ENCODE peak calls at places on chromosomes 4 and X, in eight cellular contexts. One of them, this sample, is unnamed.
A peak's percentile ranks its signal among the peaks of the same experiment; 100 is the strongest.

GRCh38 chrX:100863326-100863854 is 10.8 kb downstream of the NOX1 start:
- DNase-seq in ascending aorta: no peak
- DNase-seq in body of pancreas: no peak
- DNase-seq in AG09309: no peak
- DNase-seq in fibroblast of mammary gland: no peak
- DNase-seq in spleen: no peak
- DNase-seq in thyroid gland: no peak
- DNase-seq in epithelial cell of proximal tubule: no peak
- DNase-seq in this sample: no peak

GRCh38 chr4:7867701-7868429 is 71.8 kb downstream of the AFAP1 start:
- DNase-seq in thyroid gland: no peak
- DNase-seq in ascending aorta: no peak
- DNase-seq in body of pancreas: no peak
- DNase-seq in epithelial cell of proximal tubule: no peak
- DNase-seq in AG09309: no peak
- DNase-seq in spleen: no peak
- DNase-seq in fibroblast of mammary gland: peak; percentile 59
- DNase-seq in this sample: no peak

GRCh38 chr4:89482248-89482647 is 174.6 kb upstream of the GPRIN3 start:
- DNase-seq in thyroid gland: no peak
- DNase-seq in body of pancreas: no peak
- DNase-seq in epithelial cell of proximal tubule: no peak
- DNase-seq in ascending aorta: no peak
- DNase-seq in fibroblast of mammary gland: peak; percentile 65
- DNase-seq in AG09309: no peak
- DNase-seq in spleen: no peak
- DNase-seq in this sample: no peak

GRCh38 chr4:15469402-15470148 is at the start of gene CC2D2A:
- DNase-seq in body of pancreas: peak; percentile 25
- DNase-seq in thyroid gland: no peak
- DNase-seq in epithelial cell of proximal tubule: no peak
- DNase-seq in fibroblast of mammary gland: peak; percentile 66
- DNase-seq in spleen: no peak
- DNase-seq in AG09309: no peak
- DNase-seq in ascending aorta: no peak
- DNase-seq in this sample: no peak

GRCh38 chr4:171846232-171846631 is 33.0 kb downstream of the GALNTL6 start:
- DNase-seq in body of pancreas: peak; percentile 24
- DNase-seq in AG09309: no peak
- DNase-seq in thyroid gland: no peak
- DNase-seq in fibroblast of mammary gland: peak; percentile 40
- DNase-seq in spleen: no peak
- DNase-seq in epithelial cell of proximal tubule: no peak
- DNase-seq in ascending aorta: no peak
- DNase-seq in this sample: no peak

GRCh38 chr4:168615294-168615693 is 118.4 kb downstream of the PALLD start:
- DNase-seq in fibroblast of mammary gland: peak; percentile 85
- DNase-seq in AG09309: peak; percentile 83
- DNase-seq in epithelial cell of proximal tubule: no peak
- DNase-seq in thyroid gland: no peak
- DNase-seq in body of pancreas: no peak
- DNase-seq in ascending aorta: no peak
- DNase-seq in spleen: no peak
- DNase-seq in this sample: no peak

GRCh38 chr4:129481107-129481506 is 385.2 kb downstream of the C4orf33 start:
- DNase-seq in thyroid gland: no peak
- DNase-seq in AG09309: no peak
- DNase-seq in ascending aorta: no peak
- DNase-seq in body of pancreas: no peak
- DNase-seq in spleen: no peak
- DNase-seq in epithelial cell of proximal tubule: no peak
- DNase-seq in fibroblast of mammary gland: no peak
- DNase-seq in this sample: no peak

GRCh38 chrX:23900220-23900797 is 7.4 kb downstream of the APOO start:
- DNase-seq in body of pancreas: no peak
- DNase-seq in epithelial cell of proximal tubule: no peak
- DNase-seq in fibroblast of mammary gland: peak; percentile 58
- DNase-seq in spleen: no peak
- DNase-seq in AG09309: no peak
- DNase-seq in thyroid gland: no peak
- DNase-seq in ascending aorta: no peak
- DNase-seq in this sample: no peak

GRCh38 chr4:103099691-103100392 is at the start of gene BDH2:
- DNase-seq in thyroid gland: peak; percentile 47
- DNase-seq in ascending aorta: no peak
- DNase-seq in epithelial cell of proximal tubule: peak; percentile 93
- DNase-seq in spleen: no peak
- DNase-seq in body of pancreas: peak; percentile 68
- DNase-seq in fibroblast of mammary gland: peak; percentile 98
- DNase-seq in AG09309: peak; percentile 93
- DNase-seq in this sample: no peak

GRCh38 chr4:37648084-37648817 is 37.9 kb downstream of the RELL1 start:
- DNase-seq in body of pancreas: peak; percentile 86
- DNase-seq in spleen: no peak
- DNase-seq in ascending aorta: no peak
- DNase-seq in AG09309: peak; percentile 72
- DNase-seq in fibroblast of mammary gland: peak; percentile 97
- DNase-seq in thyroid gland: peak; percentile 78
- DNase-seq in epithelial cell of proximal tubule: peak; percentile 91
- DNase-seq in this sample: no peak

GRCh38 chr4:71009796-71010588 is 16.5 kb downstream of the DCK start:
- DNase-seq in ascending aorta: no peak
- DNase-seq in epithelial cell of proximal tubule: no peak
- DNase-seq in thyroid gland: no peak
- DNase-seq in AG09309: no peak
- DNase-seq in body of pancreas: no peak
- DNase-seq in spleen: no peak
- DNase-seq in fibroblast of mammary gland: peak; percentile 74
- DNase-seq in this sample: no peak

GRCh38 chr4:107825072-107825789 is 499 bp downstream of the SGMS2 start:
- DNase-seq in spleen: no peak
- DNase-seq in AG09309: no peak
- DNase-seq in ascending aorta: no peak
- DNase-seq in body of pancreas: peak; percentile 78
- DNase-seq in fibroblast of mammary gland: peak; percentile 56
- DNase-seq in thyroid gland: peak; percentile 87
- DNase-seq in epithelial cell of proximal tubule: no peak
- DNase-seq in this sample: no peak

GRCh38 chr4:1305261-1305711 is 15.6 kb downstream of the MAEA start:
- DNase-seq in fibroblast of mammary gland: no peak
- DNase-seq in ascending aorta: no peak
- DNase-seq in AG09309: no peak
- DNase-seq in epithelial cell of proximal tubule: no peak
- DNase-seq in body of pancreas: no peak
- DNase-seq in thyroid gland: peak; percentile 15
- DNase-seq in spleen: peak; percentile 74
- DNase-seq in this sample: no peak

GRCh38 chrX:45202171-45202570 is 1.5 kb upstream of the DIPK2B start:
- DNase-seq in spleen: no peak
- DNase-seq in fibroblast of mammary gland: no peak
- DNase-seq in ascending aorta: no peak
- DNase-seq in AG09309: no peak
- DNase-seq in epithelial cell of proximal tubule: no peak
- DNase-seq in thyroid gland: no peak
- DNase-seq in body of pancreas: no peak
- DNase-seq in this sample: no peak

GRCh38 chr4:70183168-70183939 is 12.2 kb upstream of the ODAM start:
- DNase-seq in spleen: no peak
- DNase-seq in ascending aorta: no peak
- DNase-seq in body of pancreas: peak; percentile 20
- DNase-seq in fibroblast of mammary gland: peak; percentile 65
- DNase-seq in AG09309: no peak
- DNase-seq in epithelial cell of proximal tubule: no peak
- DNase-seq in thyroid gland: no peak
- DNase-seq in this sample: no peak

GRCh38 chr4:117817316-117817715 is 217.0 kb upstream of the NDST3 start:
- DNase-seq in thyroid gland: no peak
- DNase-seq in body of pancreas: no peak
- DNase-seq in fibroblast of mammary gland: no peak
- DNase-seq in AG09309: no peak
- DNase-seq in spleen: no peak
- DNase-seq in epithelial cell of proximal tubule: no peak
- DNase-seq in ascending aorta: no peak
- DNase-seq in this sample: no peak

GRCh38 chr4:162981823-162982222 is 184.9 kb downstream of the NAF1 start:
- DNase-seq in epithelial cell of proximal tubule: no peak
- DNase-seq in AG09309: no peak
- DNase-seq in thyroid gland: no peak
- DNase-seq in spleen: no peak
- DNase-seq in body of pancreas: no peak
- DNase-seq in fibroblast of mammary gland: no peak
- DNase-seq in ascending aorta: no peak
- DNase-seq in this sample: no peak

GRCh38 chrX:10163031-10163430 is 6.3 kb downstream of the CLCN4 start:
- DNase-seq in AG09309: no peak
- DNase-seq in body of pancreas: no peak
- DNase-seq in epithelial cell of proximal tubule: no peak
- DNase-seq in fibroblast of mammary gland: no peak
- DNase-seq in ascending aorta: no peak
- DNase-seq in spleen: no peak
- DNase-seq in thyroid gland: no peak
- DNase-seq in this sample: no peak

GRCh38 chrX:141183000-141183399 is 6.1 kb upstream of the LDOC1 start:
- DNase-seq in fibroblast of mammary gland: no peak
- DNase-seq in ascending aorta: no peak
- DNase-seq in body of pancreas: no peak
- DNase-seq in spleen: no peak
- DNase-seq in epithelial cell of proximal tubule: no peak
- DNase-seq in thyroid gland: no peak
- DNase-seq in AG09309: no peak
- DNase-seq in this sample: no peak

GRCh38 chr4:161799687-161800086 is 364.1 kb downstream of the FSTL5 start:
- DNase-seq in ascending aorta: no peak
- DNase-seq in fibroblast of mammary gland: no peak
- DNase-seq in spleen: no peak
- DNase-seq in thyroid gland: no peak
- DNase-seq in AG09309: no peak
- DNase-seq in epithelial cell of proximal tubule: no peak
- DNase-seq in body of pancreas: no peak
- DNase-seq in this sample: no peak

GRCh38 chr4:164252286-164252685 is 501.6 kb upstream of the SMIM31 start:
- DNase-seq in AG09309: no peak
- DNase-seq in fibroblast of mammary gland: peak; percentile 8
- DNase-seq in epithelial cell of proximal tubule: no peak
- DNase-seq in thyroid gland: no peak
- DNase-seq in spleen: no peak
- DNase-seq in body of pancreas: no peak
- DNase-seq in ascending aorta: no peak
- DNase-seq in this sample: no peak

GRCh38 chr4:5232549-5232948 is 181.3 kb downstream of the STK32B start:
- DNase-seq in fibroblast of mammary gland: no peak
- DNase-seq in AG09309: no peak
- DNase-seq in ascending aorta: no peak
- DNase-seq in spleen: no peak
- DNase-seq in body of pancreas: no peak
- DNase-seq in epithelial cell of proximal tubule: no peak
- DNase-seq in thyroid gland: no peak
- DNase-seq in this sample: no peak

DNA sequence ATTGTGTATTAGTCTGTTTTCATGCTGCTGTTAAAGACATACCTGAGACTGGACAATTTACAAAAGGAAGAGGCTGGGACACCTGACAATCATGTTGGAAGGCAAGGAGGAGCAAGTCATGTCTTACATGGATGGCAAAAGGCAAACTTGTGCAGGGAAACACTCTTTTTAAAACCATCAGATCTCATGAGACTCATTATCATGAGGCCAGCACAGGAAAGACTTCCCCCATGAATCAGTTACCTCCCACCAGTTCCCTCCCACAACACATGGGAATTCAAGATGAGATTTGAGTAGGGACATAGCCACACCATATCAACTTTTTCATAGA is 11.2 kb downstream of the TENT5D start:
- DNase-seq in epithelial cell of proximal tubule: no peak
- DNase-seq in fibroblast of mammary gland: no peak
- DNase-seq in body of pancreas: no peak
- DNase-seq in ascending aorta: no peak
- DNase-seq in AG09309: no peak
- DNase-seq in spleen: no peak
- DNase-seq in thyroid gland: no peak
- DNase-seq in this sample: no peak
- TF ChIP-seq CTCF in epithelial cell of proximal tubule: no peak
- TF ChIP-seq CTCF in fibroblast of mammary gland: no peak
- TF ChIP-seq CTCF in body of pancreas: no peak
- TF ChIP-seq CTCF in ascending aorta: no peak
- TF ChIP-seq CTCF in AG09309: no peak
- TF ChIP-seq CTCF in spleen: no peak
- TF ChIP-seq CTCF in thyroid gland: no peak
- TF ChIP-seq CTCF in this sample: no peak

DNA sequence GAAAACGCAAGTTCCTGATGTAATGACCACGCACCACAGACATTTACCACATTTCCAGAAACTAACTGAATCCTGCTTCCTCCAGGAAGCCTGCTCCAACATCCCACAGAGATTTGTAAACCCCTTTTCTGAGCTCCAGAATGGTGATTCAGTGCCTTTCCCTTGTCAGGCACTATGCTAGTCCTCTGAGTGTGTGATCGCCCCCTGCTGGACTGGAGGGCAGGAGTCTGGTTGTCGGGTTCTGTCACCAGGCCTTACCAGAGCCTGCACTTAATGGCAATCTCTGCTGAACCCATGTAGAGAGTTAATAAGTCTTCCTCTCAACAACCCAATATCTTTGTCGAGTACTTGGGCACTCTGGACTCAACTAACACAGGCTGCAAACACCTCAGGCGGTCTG is 14.5 kb upstream of the KDM5C start:
- DNase-seq in AG09309: no peak
- DNase-seq in spleen: peak; percentile 63
- DNase-seq in ascending aorta: no peak
- DNase-seq in thyroid gland: no peak
- DNase-seq in body of pancreas: no peak
- DNase-seq in fibroblast of mammary gland: peak; percentile 40
- DNase-seq in epithelial cell of proximal tubule: no peak
- DNase-seq in this sample: no peak
- TF ChIP-seq CTCF in AG09309: no peak
- TF ChIP-seq CTCF in spleen: no peak
- TF ChIP-seq CTCF in ascending aorta: no peak
- TF ChIP-seq CTCF in thyroid gland: no peak
- TF ChIP-seq CTCF in body of pancreas: no peak
- TF ChIP-seq CTCF in fibroblast of mammary gland: peak; percentile 45
- TF ChIP-seq CTCF in epithelial cell of proximal tubule: peak; percentile 26
- TF ChIP-seq CTCF in this sample: no peak

GRCh38 chr4:181618896-181619295 is 624.3 kb upstream of the TENM3 start:
- DNase-seq in ascending aorta: no peak
- DNase-seq in body of pancreas: no peak
- DNase-seq in spleen: no peak
- DNase-seq in AG09309: no peak
- DNase-seq in thyroid gland: no peak
- DNase-seq in fibroblast of mammary gland: no peak
- DNase-seq in epithelial cell of proximal tubule: no peak
- DNase-seq in this sample: no peak
- TF ChIP-seq CTCF in ascending aorta: no peak
- TF ChIP-seq CTCF in body of pancreas: no peak
- TF ChIP-seq CTCF in spleen: no peak
- TF ChIP-seq CTCF in AG09309: no peak
- TF ChIP-seq CTCF in thyroid gland: no peak
- TF ChIP-seq CTCF in fibroblast of mammary gland: no peak
- TF ChIP-seq CTCF in epithelial cell of proximal tubule: no peak
- TF ChIP-seq CTCF in this sample: no peak

DNA sequence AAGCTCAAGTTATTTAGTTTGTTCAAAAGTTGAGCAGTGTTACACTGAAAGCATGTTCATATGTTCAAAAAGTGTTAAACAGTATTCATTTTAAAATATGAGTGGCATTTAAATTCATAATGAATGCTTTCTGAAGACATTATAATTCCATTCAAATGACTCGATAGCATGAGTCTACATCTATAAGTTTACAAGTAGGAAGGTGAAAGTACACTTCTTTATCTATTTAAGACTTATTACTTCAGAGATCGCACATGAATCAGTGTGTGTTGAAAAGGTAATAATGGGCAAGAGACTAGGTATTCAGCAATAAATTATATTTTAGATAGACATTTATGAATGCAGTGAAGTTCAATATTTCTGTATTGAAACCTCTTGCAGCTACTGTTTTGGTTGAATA is 456.1 kb downstream of the GRXCR1 start:
- DNase-seq in fibroblast of mammary gland: no peak
- DNase-seq in epithelial cell of proximal tubule: no peak
- DNase-seq in spleen: no peak
- DNase-seq in AG09309: no peak
- DNase-seq in body of pancreas: no peak
- DNase-seq in thyroid gland: no peak
- DNase-seq in ascending aorta: no peak
- DNase-seq in this sample: no peak
- TF ChIP-seq CTCF in fibroblast of mammary gland: no peak
- TF ChIP-seq CTCF in epithelial cell of proximal tubule: no peak
- TF ChIP-seq CTCF in spleen: no peak
- TF ChIP-seq CTCF in AG09309: no peak
- TF ChIP-seq CTCF in body of pancreas: no peak
- TF ChIP-seq CTCF in thyroid gland: no peak
- TF ChIP-seq CTCF in ascending aorta: no peak
- TF ChIP-seq CTCF in this sample: no peak

This sample was measured in vagina.